ENCODE peak calls at places on chromosomes 2 and 18, in seven cellular contexts. I is neural progenitor cell, P is IMR-90, W is endothelial cell of umbilical vein, G is pancreas, F is breast epithelium, L is A549. E is an unnamed sample. For H3K9me3, the result is how much of the 10 kb centered on the place peaks cover.

GRCh38 chr2:27496357-27497287 is at the start of gene GCKR:
- DNase-seq in I (no peak), P (peak), W (peak), G (peak), F (no peak), L (peak), E (peak)

GRCh38 chr2:173969886-173970285 is 4.7 kb upstream of the SP3 start:
- DNase-seq in I (no peak), P (peak), W (no peak), G (no peak), F (no peak), L (no peak), E (no peak)

GRCh38 chr2:69911985-69912563 is 2.8 kb upstream of the MXD1 start:
- DNase-seq in I (peak), P (peak), W (peak), G (no peak), F (no peak), L (peak), E (peak)

GRCh38 chr18:9898792-9899549 is 13.2 kb downstream of the TXNDC2 start:
- DNase-seq in I (no peak), P (peak), W (peak), G (no peak), F (no peak), L (peak), E (peak)

GRCh38 chr2:71101656-71102055 is 28.4 kb downstream of the MCEE start:
- DNase-seq in I (no peak), P (peak), W (peak), G (no peak), F (no peak), L (no peak), E (no peak)

GRCh38 chr2:141528990-141529389 is 601.8 kb downstream of the LRP1B start:
- DNase-seq in I (no peak), P (no peak), W (no peak), G (peak), F (no peak), L (no peak), E (no peak)

GRCh38 chr2:131724019-131724418 is 196.3 kb downstream of the CCDC74A start:
- DNase-seq in I (no peak), P (no peak), W (no peak), G (no peak), F (no peak), L (no peak), E (no peak)

GRCh38 chr18:41655074-41655473 is 300.0 kb upstream of the PIK3C3 start:
- DNase-seq in I (no peak), P (no peak), W (no peak), G (no peak), F (no peak), L (no peak), E (no peak)

GRCh38 chr2:167420261-167420660 is 532.0 kb downstream of the XIRP2 start:
- DNase-seq in I (no peak), P (no peak), W (no peak), G (no peak), F (no peak), L (no peak), E (no peak)

GRCh38 chr2:199777315-199777714 is 73.7 kb downstream of the FTCDNL1 start:
- DNase-seq in I (no peak), P (no peak), W (no peak), G (no peak), F (no peak), L (no peak), E (no peak)

GRCh38 chr2:75609937-75610508 is 36.6 kb upstream of the MRPL19 start:
- DNase-seq in I (no peak), P (peak), W (no peak), G (no peak), F (no peak), L (no peak), E (no peak)

GRCh38 chr2:30237346-30238142 is 6.2 kb downstream of the LBH start:
- DNase-seq in I (no peak), P (no peak), W (no peak), G (no peak), F (no peak), L (no peak), E (no peak)

GRCh38 chr2:47070920-47071824 is 83.9 kb downstream of the STPG4 start:
- DNase-seq in I (no peak), P (peak), W (peak), G (no peak), F (no peak), L (peak), E (no peak)

GRCh38 chr2:156908825-156909224 is 348.7 kb upstream of the GALNT5 start:
- DNase-seq in I (no peak), P (peak), W (no peak), G (no peak), F (no peak), L (no peak), E (no peak)

GRCh38 chr18:74498712-74499629 is 2.8 kb downstream of the CNDP2 start:
- DNase-seq in I (no peak), P (no peak), W (no peak), G (peak), F (no peak), L (no peak), E (peak)

GRCh38 chr18:2244641-2245040 is 326.7 kb downstream of the METTL4 start:
- DNase-seq in I (no peak), P (no peak), W (no peak), G (no peak), F (no peak), L (no peak), E (no peak)

GRCh38 chr18:57015036-57015805 is 131.7 kb upstream of the BOD1L2 start:
- DNase-seq in I (peak), P (no peak), W (no peak), G (no peak), F (no peak), L (no peak), E (peak)

GRCh38 chr2:72778410-72778809 is 47.4 kb downstream of the EXOC6B start:
- DNase-seq in I (no peak), P (peak), W (peak), G (no peak), F (no peak), L (peak), E (peak)

GRCh38 chr2:168136392-168136977 is 110.9 kb downstream of the STK39 start:
- DNase-seq in I (peak), P (peak), W (peak), G (no peak), F (no peak), L (peak), E (peak)

GRCh38 chr2:158755310-158755709 is 39.8 kb upstream of the DAPL1 start:
- DNase-seq in I (no peak), P (no peak), W (no peak), G (no peak), F (no peak), L (no peak), E (no peak)

GRCh38 chr18:10682368-10682714 is 156.5 kb downstream of the NAPG start:
- DNase-seq in I (no peak), P (no peak), W (no peak), G (no peak), F (no peak), L (peak), E (no peak)

GRCh38 chr2:74421248-74421870 is at the start of the genes C2orf81 and WDR54:
- DNase-seq in I (peak), P (peak), W (peak), G (peak), F (peak), L (peak), E (peak)

GRCh38 chr2:74424139-74424992 is 2.8 kb downstream of the WDR54 start:
- DNase-seq in I (no peak), P (no peak), W (no peak), G (no peak), F (no peak), L (no peak), E (no peak)

GRCh38 chr2:74424995-74425406 is 3.5 kb downstream of the WDR54 start:
- DNase-seq in I (no peak), P (no peak), W (no peak), G (no peak), F (no peak), L (no peak), E (no peak)

GRCh38 chr2:74425523-74425922 is 4.0 kb downstream of the WDR54 start:
- DNase-seq in I (no peak), P (no peak), W (no peak), G (no peak), F (no peak), L (no peak), E (peak)

DNA sequence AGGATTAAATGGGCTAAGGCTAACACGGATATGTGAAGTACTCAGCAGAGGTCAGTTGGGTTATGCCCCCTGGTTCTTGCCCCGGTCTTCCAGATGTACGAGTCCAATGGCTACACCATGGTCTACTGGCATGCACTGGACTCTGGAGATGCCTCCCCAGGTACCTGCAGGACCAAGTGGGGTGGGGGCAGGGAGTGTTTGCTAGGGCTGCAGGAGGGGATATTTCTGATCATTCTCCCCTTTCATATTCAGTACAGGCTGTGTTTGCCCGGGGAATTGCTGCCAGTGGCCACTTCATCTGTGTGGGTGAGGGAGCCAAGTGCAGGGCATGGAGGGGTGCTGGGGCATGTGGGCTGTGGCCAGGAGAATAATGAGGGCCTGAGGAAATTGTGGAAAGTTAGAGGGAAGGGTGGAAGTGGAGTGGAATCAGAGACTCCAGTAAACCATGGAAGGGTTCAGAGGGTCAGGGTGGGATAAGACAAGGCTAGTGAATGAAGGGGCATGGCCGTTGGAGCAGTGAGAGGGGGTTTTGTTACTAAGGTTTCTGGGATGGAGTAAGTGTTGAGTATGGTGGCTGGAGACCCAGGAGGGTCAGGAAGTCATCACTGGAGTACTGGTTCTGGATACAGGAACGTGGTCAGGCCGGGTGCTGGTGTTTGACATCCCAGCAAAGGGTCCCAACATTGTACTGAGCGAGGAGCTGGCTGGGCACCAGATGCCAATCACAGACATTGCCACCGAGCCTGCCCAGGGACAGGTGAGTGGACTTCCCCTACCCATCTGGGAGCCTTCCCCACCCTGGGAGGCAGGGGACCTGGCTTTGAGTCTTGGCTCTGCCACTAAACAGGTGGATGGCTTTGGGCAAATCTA is 1.9 kb downstream of the WDR54 start:
- DNase-seq in I (no peak), P (no peak), W (no peak), G (no peak), F (no peak), L (no peak), E (no peak)
- H3K27ac ChIP-seq in I (no peak), P (no peak), W (no peak), G (no peak), F (peak), L (no peak), E (no peak)

GRCh38 chr2:133506962-133507361 is 61.3 kb downstream of the NCKAP5 start:
- DNase-seq in I (no peak), P (no peak), W (no peak), G (no peak), F (no peak), L (no peak), E (no peak)
- H3K4me3 ChIP-seq in I (no peak), P (no peak), W (no peak), G (no peak), F (no peak), L (no peak), E (no peak)

GRCh38 chr18:79902075-79902474 is 49.4 kb downstream of the SLC66A2 start:
- DNase-seq in I (no peak), P (no peak), W (no peak), G (no peak), F (no peak), L (no peak), E (no peak)
- H3K9me3 ChIP-seq in I (under half), P (under half), W (under half), G (under half), F (under half), L (under half), E (under half)

DNA sequence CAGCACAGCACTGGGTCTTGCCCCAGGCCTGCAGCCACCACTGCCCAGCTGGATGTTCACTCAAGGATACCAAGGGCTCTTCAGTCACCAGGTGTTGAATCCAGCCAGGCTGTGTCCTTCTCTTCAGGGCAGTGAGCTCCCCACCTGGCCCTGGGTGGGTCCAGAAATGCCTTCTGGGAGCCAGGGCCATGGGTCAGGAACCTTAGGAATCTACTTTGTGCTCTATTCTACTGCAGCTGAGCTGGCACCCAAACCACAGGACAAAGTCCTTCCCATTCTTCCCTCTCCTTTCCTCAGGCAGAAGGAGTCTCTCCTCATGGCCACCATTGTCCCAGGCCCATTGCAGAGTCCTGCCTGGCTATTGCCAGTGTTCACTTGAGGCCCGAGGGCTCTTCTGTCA is 13.0 kb downstream of the STRADB start:
- DNase-seq in I (no peak), P (no peak), W (no peak), G (no peak), F (no peak), L (no peak), E (peak)
- H3K27ac ChIP-seq in I (no peak), P (no peak), W (no peak), G (no peak), F (no peak), L (no peak), E (no peak)

GRCh38 chr2:104179644-104180043 is 674.3 kb upstream of the POU3F3 start:
- DNase-seq in I (no peak), P (no peak), W (no peak), G (no peak), F (no peak), L (no peak), E (no peak)

DNA sequence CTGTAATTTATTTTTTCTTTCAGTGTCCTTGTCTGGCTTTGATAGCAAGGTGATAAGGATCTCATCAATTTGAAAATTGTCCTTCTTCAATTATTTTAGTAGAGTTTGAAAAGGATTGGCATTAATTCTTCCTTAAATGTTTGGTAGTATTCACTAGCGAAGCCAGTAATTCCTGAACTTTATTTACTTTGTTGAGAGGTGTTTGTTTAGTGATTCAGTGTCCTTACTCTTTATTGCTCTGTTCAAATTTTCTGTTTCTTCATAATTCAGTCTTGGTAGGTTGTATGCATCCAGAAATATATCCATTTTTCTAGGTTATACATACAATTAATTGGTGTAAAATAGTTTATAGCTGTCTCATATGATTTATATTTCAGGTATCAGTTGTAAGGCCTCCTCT is 676.7 kb upstream of the POU3F3 start:
- DNase-seq in I (no peak), P (no peak), W (no peak), G (no peak), F (no peak), L (peak), E (no peak)
- H3K4me3 ChIP-seq in I (no peak), P (no peak), W (no peak), G (no peak), F (no peak), L (no peak), E (no peak)

GRCh38 chr2:6845312-6845711 is 20.4 kb downstream of the CMPK2 start:
- DNase-seq in I (peak), P (no peak), W (no peak), G (no peak), F (no peak), L (peak), E (no peak)

GRCh38 chr2:6846540-6846939 is 19.2 kb downstream of the CMPK2 start:
- DNase-seq in I (no peak), P (no peak), W (no peak), G (no peak), F (no peak), L (no peak), E (no peak)

GRCh38 chr2:6852210-6852609 is 13.5 kb downstream of the CMPK2 start:
- DNase-seq in I (no peak), P (no peak), W (no peak), G (no peak), F (no peak), L (no peak), E (no peak)

GRCh38 chr2:6845903-6846302 is 19.8 kb downstream of the CMPK2 start:
- DNase-seq in I (no peak), P (no peak), W (no peak), G (no peak), F (no peak), L (no peak), E (no peak)

DNA sequence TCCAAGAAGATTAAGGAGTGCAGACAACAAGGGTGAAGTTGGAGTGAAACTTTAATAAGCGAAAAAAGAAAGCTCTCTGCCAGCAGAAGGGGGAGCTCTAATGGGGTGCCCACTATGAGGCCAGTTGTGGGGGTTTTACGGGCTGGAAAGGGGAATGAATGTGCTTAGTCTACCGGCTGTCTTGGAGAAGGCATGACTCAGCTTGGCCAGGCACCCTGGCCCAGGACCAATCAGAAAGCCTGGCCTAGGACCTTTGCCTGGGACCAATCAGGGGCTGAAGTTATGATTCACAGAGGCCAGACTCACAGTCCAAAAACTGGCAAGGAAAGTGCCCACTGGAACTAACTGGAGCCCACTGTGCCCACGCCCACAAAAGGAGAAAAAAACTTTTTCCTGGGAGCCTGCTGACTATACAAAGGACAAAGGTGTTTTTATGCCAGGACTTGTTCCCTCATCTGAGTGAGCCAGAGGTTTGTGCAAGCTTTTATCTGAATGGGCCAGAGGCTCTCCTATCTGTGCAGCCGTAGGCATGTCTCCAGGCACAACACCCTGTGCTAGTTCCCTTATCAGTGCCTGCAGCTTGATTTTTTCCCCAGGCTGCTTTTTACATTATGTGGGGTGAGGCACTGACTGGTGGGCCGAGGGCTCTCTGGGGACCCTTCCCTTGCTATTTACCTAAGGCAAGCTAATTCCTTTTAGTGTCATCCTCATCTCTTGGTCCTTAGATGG is 18.6 kb downstream of the CMPK2 start:
- DNase-seq in I (no peak), P (no peak), W (no peak), G (no peak), F (no peak), L (peak), E (no peak)
- H3K9me3 ChIP-seq in I (under half), P (under half), W (under half), G (under half), F (half or more), L (under half), E (under half)